ENCODE peak calls at places on chromosomes 1 and 21, in five cellular contexts. D, W, F, L and Z are unnamed samples.

GRCh38 chr1:198416276-198416675 is 124.2 kb downstream of the ATP6V1G3 start:
- DNase-seq in D (no peak), W (no peak), L (peak; percentile 32), F (no peak), Z (peak; percentile 67)

GRCh38 chr1:116880952-116881351 is 28.8 kb upstream of the PTGFRN start:
- DNase-seq in F (no peak), W (no peak), L (no peak), D (no peak), Z (no peak)

GRCh38 chr1:115105836-115106235 is 16.5 kb upstream of the TSPAN2 start:
- DNase-seq in F (no peak), L (no peak), W (no peak), D (no peak), Z (no peak)

GRCh38 chr1:86823821-86824500 is 90.0 kb downstream of the SELENOF start:
- DNase-seq in F (peak; percentile 41), D (peak; percentile 34), W (no peak), L (no peak), Z (no peak)

GRCh38 chr21:31663584-31664249 is 4.2 kb downstream of the SOD1 start:
- DNase-seq in F (no peak), L (no peak), W (no peak), D (no peak), Z (no peak)

GRCh38 chr1:109484519-109484975 is 842 bp downstream of the ATXN7L2 start:
- DNase-seq in L (no peak), D (no peak), W (no peak), F (peak; percentile 80), Z (peak; percentile 11)

GRCh38 chr1:151893176-151893924 is 16.0 kb downstream of the THEM4 start:
- DNase-seq in W (no peak), F (no peak), D (no peak), L (no peak), Z (no peak)

GRCh38 chr1:181394766-181395165 is 88.6 kb upstream of the CACNA1E start:
- DNase-seq in D (no peak), F (no peak), W (no peak), L (no peak), Z (no peak)

GRCh38 chr1:25617626-25618432 is 1.2 kb downstream of the MAN1C1 start:
- DNase-seq in W (no peak), F (peak; percentile 45), L (no peak), D (no peak), Z (peak; percentile 27)